ENCODE peak calls at places on chromosomes 12 and 14, in ten cellular contexts. J, E, K, F, A, C, M, D, R and S are unnamed samples.

GRCh38 chr14:22177870-22178269 is 411.2 kb downstream of the DAD1 start:
- DNase-seq in J (no peak), E (no peak), K (no peak), F (no peak), A (no peak), C (no peak), M (no peak), D (no peak), R (no peak), S (no peak)

GRCh38 chr14:89794096-89794495 is 160.4 kb downstream of the EFCAB11 start:
- DNase-seq in J (peak), E (no peak), K (no peak), F (peak), A (no peak), C (peak), M (no peak), D (no peak), R (peak), S (no peak)

GRCh38 chr14:89669209-89669608 is 252.2 kb upstream of the FOXN3 start:
- DNase-seq in J (no peak), E (no peak), K (no peak), F (no peak), A (no peak), C (peak), M (no peak), D (no peak), R (peak), S (no peak)

GRCh38 chr12:54398995-54399793 is 14.7 kb upstream of the ZNF385A start:
- DNase-seq in J (peak), E (peak), K (peak), F (peak), A (peak), C (peak), M (peak), D (peak), R (peak), S (peak)

GRCh38 chr14:52131640-52132320 is 62.9 kb upstream of the NID2 start:
- DNase-seq in J (peak), E (peak), K (peak), F (no peak), A (peak), C (peak), M (peak), D (peak), R (peak), S (peak)

GRCh38 chr14:104982548-104983230 is 2.9 kb upstream of the CLBA1 start:
- DNase-seq in J (no peak), E (no peak), K (peak), F (no peak), A (no peak), C (no peak), M (no peak), D (no peak), R (no peak), S (no peak)

GRCh38 chr12:120468271-120468845 is 1.2 kb downstream of the SRSF9 start:
- DNase-seq in J (peak), E (peak), K (peak), F (no peak), A (peak), C (peak), M (no peak), D (no peak), R (peak), S (peak)

GRCh38 chr12:121461048-121461447 is 61.1 kb downstream of the RNF34 start:
- DNase-seq in J (no peak), E (no peak), K (no peak), F (no peak), A (no peak), C (no peak), M (no peak), D (no peak), R (no peak), S (no peak)

GRCh38 chr12:119375619-119376018 is 41.1 kb downstream of the CCDC60 start:
- DNase-seq in J (no peak), E (no peak), K (no peak), F (no peak), A (no peak), C (no peak), M (no peak), D (no peak), R (no peak), S (no peak)

GRCh38 chr12:52186135-52186840 is 5.5 kb downstream of the KRT80 start:
- DNase-seq in J (peak), E (peak), K (no peak), F (no peak), A (peak), C (no peak), M (no peak), D (no peak), R (no peak), S (peak)

GRCh38 chr12:57319678-57320469 is 68.9 kb upstream of the STAC3 start:
- DNase-seq in J (no peak), E (no peak), K (no peak), F (no peak), A (no peak), C (no peak), M (no peak), D (no peak), R (no peak), S (peak)

GRCh38 chr14:91116913-91117588 is 3.2 kb downstream of the DGLUCY start:
- DNase-seq in J (no peak), E (no peak), K (no peak), F (no peak), A (no peak), C (no peak), M (no peak), D (no peak), R (no peak), S (no peak)

GRCh38 chr12:92470608-92471021 is 232.2 kb upstream of the PLEKHG7 start:
- DNase-seq in J (no peak), E (no peak), K (no peak), F (no peak), A (no peak), C (no peak), M (no peak), D (no peak), R (no peak), S (no peak)

GRCh38 chr12:105523164-105524057 is 192.9 kb downstream of the C12orf75 start:
- DNase-seq in J (peak), E (no peak), K (peak), F (peak), A (peak), C (peak), M (peak), D (no peak), R (peak), S (peak)

GRCh38 chr14:73422515-73422914 is 35.8 kb downstream of the NUMB start:
- DNase-seq in J (no peak), E (no peak), K (no peak), F (no peak), A (no peak), C (peak), M (no peak), D (no peak), R (no peak), S (no peak)

GRCh38 chr12:121713257-121714155 is 954 bp downstream of the TMEM120B start:
- DNase-seq in J (no peak), E (no peak), K (peak), F (no peak), A (no peak), C (peak), M (no peak), D (no peak), R (peak), S (no peak)

GRCh38 chr14:88310457-88310856 is 12.6 kb downstream of the KCNK10 start:
- DNase-seq in J (no peak), E (no peak), K (no peak), F (no peak), A (no peak), C (no peak), M (no peak), D (no peak), R (no peak), S (no peak)

GRCh38 chr14:95522116-95522515 is 5.7 kb upstream of the SYNE3 start:
- DNase-seq in J (no peak), E (no peak), K (no peak), F (no peak), A (no peak), C (no peak), M (no peak), D (no peak), R (no peak), S (no peak)

GRCh38 chr12:57470286-57470969 is 9.2 kb downstream of the ARHGAP9 start:
- DNase-seq in J (no peak), E (no peak), K (no peak), F (no peak), A (no peak), C (no peak), M (no peak), D (no peak), R (no peak), S (no peak)

DNA sequence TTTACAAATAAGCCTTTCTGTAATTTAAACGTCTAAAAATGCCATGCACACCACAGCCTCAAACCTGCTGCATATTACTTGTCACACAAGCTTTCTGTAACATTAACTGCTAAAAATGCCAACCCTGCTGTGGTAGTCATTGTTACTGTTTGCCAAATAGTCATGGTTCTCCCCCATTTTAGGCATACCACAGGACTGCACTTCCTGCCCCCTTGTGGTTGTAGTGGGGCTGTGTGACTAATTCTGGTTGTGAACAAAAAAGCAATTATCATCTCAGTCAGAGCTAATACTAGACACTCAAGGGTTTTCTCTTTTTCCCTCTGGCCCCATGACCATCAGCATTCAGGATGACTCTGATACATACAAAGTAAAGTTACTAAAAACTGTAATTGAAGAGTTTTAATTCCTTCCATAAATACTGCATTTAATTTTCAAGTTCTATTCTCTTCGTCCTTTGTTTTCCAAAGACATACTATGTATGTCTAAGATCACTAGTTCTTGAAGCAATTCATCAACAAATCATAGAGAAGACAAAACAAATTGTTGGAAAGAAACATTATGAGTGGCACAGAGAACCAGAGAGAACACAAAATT is 5.7 kb upstream of the SLC35F4 start:
- DNase-seq in J (peak), E (peak), K (no peak), F (no peak), A (peak), C (peak), M (no peak), D (peak), R (peak), S (peak)
- TF ChIP-seq CTCF in J (peak), E (peak), K (no peak), F (peak), A (peak), C (peak), M (peak), D (peak), R (peak), S (peak)

GRCh38 chr14:103679351-103679750 is 35.9 kb downstream of the XRCC3 start:
- DNase-seq in J (peak), E (no peak), K (no peak), F (no peak), A (peak), C (peak), M (no peak), D (peak), R (peak), S (no peak)
- TF ChIP-seq CTCF in J (peak), E (peak), K (no peak), F (peak), A (peak), C (peak), M (peak), D (peak), R (peak), S (peak)

DNA sequence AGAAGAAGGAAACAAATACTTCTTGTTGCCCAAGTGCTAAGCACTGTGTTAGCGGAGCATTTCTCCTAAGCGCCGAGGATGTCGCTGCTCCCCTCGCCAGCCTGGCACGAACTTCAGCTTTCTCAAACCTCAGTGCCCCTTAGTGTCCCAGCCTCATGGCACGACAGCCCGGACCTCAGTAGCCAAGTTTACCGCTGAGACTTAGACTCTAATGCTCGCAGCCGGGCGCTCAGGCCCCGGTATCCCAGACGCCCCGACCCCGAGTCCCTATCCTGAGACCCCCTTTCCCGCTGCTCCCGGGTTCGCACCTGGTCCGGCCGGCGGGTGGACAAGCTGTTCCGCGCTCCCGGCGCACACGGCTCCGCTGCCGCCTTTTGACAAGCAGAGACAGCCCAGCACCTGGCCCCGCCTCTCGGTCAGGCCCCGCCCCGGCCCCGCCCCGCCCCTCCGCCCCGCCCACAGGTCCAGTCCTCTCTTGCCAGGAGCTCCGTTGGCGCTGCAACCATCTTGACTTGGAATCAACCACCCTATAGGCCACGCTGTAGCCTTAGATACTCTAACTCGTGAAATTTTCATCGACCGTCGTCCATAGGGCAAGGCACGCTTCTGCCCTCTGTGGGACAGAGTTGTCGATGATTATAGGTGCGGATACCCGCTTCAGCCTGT is at the start of gene VDR:
- DNase-seq in J (peak), E (peak), K (peak), F (peak), A (peak), C (peak), M (no peak), D (peak), R (peak), S (peak)
- TF ChIP-seq CTCF in J (peak), E (peak), K (no peak), F (no peak), A (no peak), C (peak), M (no peak), D (peak), R (no peak), S (no peak)

GRCh38 chr14:21093769-21094681 is 4.4 kb downstream of the ZNF219 start:
- DNase-seq in J (no peak), E (no peak), K (peak), F (no peak), A (peak), C (no peak), M (no peak), D (no peak), R (peak), S (no peak)
- TF ChIP-seq CTCF in J (peak), E (no peak), K (no peak), F (no peak), A (peak), C (no peak), M (peak), D (no peak), R (no peak), S (peak)

DNA sequence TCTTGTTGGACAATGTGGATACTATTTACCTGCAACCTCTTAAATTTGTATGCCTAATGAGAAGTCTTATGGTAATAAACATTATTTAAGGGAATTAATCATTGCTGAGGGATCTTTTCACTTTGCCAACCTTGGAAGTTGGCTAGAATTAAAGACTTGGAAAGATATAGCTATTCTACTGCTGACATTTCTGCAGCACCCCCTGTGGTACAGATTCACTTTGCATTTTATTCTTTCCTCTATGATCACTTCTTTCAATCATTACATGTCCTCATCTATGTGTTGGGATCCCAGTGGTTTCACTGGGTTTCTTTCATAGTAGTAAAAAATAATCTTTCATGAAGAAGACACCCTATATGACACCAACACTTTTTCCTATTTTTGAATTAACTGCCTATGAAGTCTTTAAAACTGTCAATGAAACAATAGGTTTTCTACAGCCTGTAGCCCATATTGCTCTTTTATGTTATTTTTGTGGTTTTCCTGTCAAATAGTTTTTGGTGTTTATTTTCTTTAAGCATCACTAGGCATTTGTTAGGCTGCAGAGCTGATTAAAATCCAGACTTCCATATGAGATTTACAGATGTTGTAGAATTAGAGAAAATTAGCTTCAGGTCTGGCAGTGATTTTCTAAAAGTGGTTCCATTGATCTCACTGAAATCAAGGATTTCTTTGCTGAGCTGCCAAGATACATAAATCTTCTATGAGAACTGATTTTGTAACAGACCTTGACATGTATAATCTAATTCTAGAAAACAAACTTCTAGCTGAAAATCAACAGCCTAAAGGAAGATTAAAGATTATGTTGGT is 256.1 kb downstream of the NAV3 start:
- DNase-seq in J (no peak), E (no peak), K (no peak), F (no peak), A (peak), C (no peak), M (no peak), D (no peak), R (no peak), S (no peak)
- TF ChIP-seq CTCF in J (peak), E (no peak), K (no peak), F (no peak), A (peak), C (no peak), M (peak), D (peak), R (no peak), S (peak)

GRCh38 chr12:2355604-2356003 is 302.8 kb downstream of the CACNA1C start:
- DNase-seq in J (no peak), E (no peak), K (no peak), F (no peak), A (no peak), C (no peak), M (no peak), D (no peak), R (no peak), S (no peak)
- TF ChIP-seq CTCF in J (no peak), E (no peak), K (no peak), F (no peak), A (no peak), C (no peak), M (no peak), D (no peak), R (no peak), S (no peak)

GRCh38 chr12:67647547-67648305 is 819 bp upstream of the DYRK2 start:
- DNase-seq in J (peak), E (peak), K (peak), F (no peak), A (peak), C (peak), M (peak), D (peak), R (peak), S (peak)
- TF ChIP-seq CTCF in J (peak), E (peak), K (peak), F (no peak), A (no peak), C (peak), M (peak), D (peak), R (peak), S (peak)

GRCh38 chr12:94195483-94195882 is 47.1 kb downstream of the PLXNC1 start:
- DNase-seq in J (no peak), E (no peak), K (no peak), F (no peak), A (no peak), C (no peak), M (no peak), D (no peak), R (no peak), S (no peak)
- TF ChIP-seq CTCF in J (no peak), E (no peak), K (no peak), F (no peak), A (no peak), C (no peak), M (peak), D (no peak), R (no peak), S (peak)

DNA sequence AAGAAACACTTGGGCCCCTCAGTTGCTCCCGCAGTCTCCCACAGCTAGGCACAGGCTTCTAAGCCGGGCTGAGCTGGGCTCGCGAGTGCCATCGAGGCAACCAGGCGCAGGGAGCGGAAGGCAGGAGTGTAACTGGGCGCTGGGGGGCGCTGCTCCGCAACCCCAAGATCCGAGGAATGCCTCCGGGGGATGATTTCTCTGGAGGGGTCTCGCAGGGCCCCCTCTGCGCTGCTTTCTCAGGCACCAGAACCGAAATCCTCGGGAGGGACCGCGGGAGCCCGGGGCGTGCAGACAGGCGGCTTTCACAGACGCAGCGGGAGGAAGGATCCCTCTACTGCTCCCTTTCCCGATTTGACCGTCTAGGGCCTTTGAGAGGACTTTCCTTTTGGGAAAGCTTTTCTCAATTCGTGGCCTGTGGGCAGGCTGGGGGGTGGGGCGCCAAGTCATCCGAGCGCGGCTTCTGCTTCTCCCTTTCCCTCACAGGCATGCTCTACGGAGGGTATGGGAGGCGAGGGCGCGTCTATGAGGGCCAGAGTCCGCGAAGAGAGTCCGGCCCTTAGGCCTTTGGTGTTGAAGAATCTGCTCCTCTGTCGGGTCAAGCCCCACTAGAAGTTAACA is 4.3 kb upstream of the NKX2-1 start:
- DNase-seq in J (no peak), E (no peak), K (no peak), F (peak), A (no peak), C (no peak), M (no peak), D (no peak), R (peak), S (no peak)
- TF ChIP-seq CTCF in J (no peak), E (no peak), K (no peak), F (no peak), A (peak), C (no peak), M (peak), D (peak), R (peak), S (peak)